ENCODE peak calls at places on chromosomes 13 and 19, in nine cellular contexts. A is fibroblast of the conjunctiva, W is ovary, X is AG09309, G is HFFc6, L is nucleus accumbens, F is uterus, R is GM10248, P is WERI-Rb-1. M is an unnamed sample.
A peak's percentile ranks its signal among the peaks of the same experiment; 100 is the strongest.

GRCh38 chr19:14519245-14519859 is 1.2 kb upstream of the DNAJB1 start:
- DNase-seq in A (no peak), W (peak; percentile 51), X (no peak), G (no peak), L (no peak), F (no peak), R (no peak), P (no peak), M (no peak)

GRCh38 chr13:68304287-68304893 is 1074.3 kb upstream of the PCDH9 start:
- DNase-seq in A (peak; percentile 27), W (no peak), X (no peak), G (no peak), L (no peak), F (no peak), R (peak; percentile 17), P (peak; percentile 6), M (no peak)

GRCh38 chr19:45187421-45188100 is 9.0 kb downstream of the BLOC1S3 start:
- DNase-seq in A (no peak), W (no peak), X (no peak), G (no peak), L (no peak), F (no peak), R (peak; percentile 78), P (no peak), M (peak; percentile 36)

GRCh38 chr13:102299366-102299765 is 102.5 kb downstream of the FGF14 start:
- DNase-seq in A (no peak), W (no peak), X (no peak), G (no peak), L (no peak), F (no peak), R (no peak), P (no peak), M (no peak)

GRCh38 chr19:19321143-19321577 is 531 bp downstream of the MAU2 start:
- DNase-seq in A (no peak), W (no peak), X (no peak), G (no peak), L (no peak), F (no peak), R (no peak), P (peak; percentile 33), M (peak; percentile 31)

GRCh38 chr13:113489549-113490495 is 689 bp downstream of the DCUN1D2 start:
- DNase-seq in A (no peak), W (no peak), X (no peak), G (peak; percentile 55), L (no peak), F (no peak), R (peak; percentile 55), P (peak; percentile 58), M (peak; percentile 57)

GRCh38 chr19:55174425-55175116 is 5.5 kb downstream of the SYT5 start:
- DNase-seq in A (no peak), W (no peak), X (no peak), G (no peak), L (no peak), F (no peak), R (no peak), P (no peak), M (no peak)

GRCh38 chr13:26847281-26847680 is 86.7 kb upstream of the GPR12 start:
- DNase-seq in A (no peak), W (no peak), X (no peak), G (no peak), L (no peak), F (no peak), R (no peak), P (no peak), M (no peak)

GRCh38 chr19:43570174-43570791 is 5.0 kb downstream of the XRCC1 start:
- DNase-seq in A (no peak), W (no peak), X (no peak), G (no peak), L (no peak), F (no peak), R (no peak), P (no peak), M (no peak)

GRCh38 chr13:29435125-29435911 is 160.2 kb downstream of the SLC7A1 start:
- DNase-seq in A (peak; percentile 72), W (peak; percentile 23), X (peak; percentile 81), G (peak; percentile 84), L (no peak), F (peak; percentile 51), R (no peak), P (no peak), M (no peak)

GRCh38 chr19:52351512-52351911 is 15.5 kb downstream of the ZNF610 start:
- DNase-seq in A (no peak), W (no peak), X (no peak), G (no peak), L (no peak), F (no peak), R (no peak), P (peak; percentile 66), M (peak; percentile 30)

GRCh38 chr19:45368737-45369340 is 1.5 kb downstream of the ERCC2 start:
- DNase-seq in A (no peak), W (no peak), X (no peak), G (no peak), L (no peak), F (no peak), R (no peak), P (no peak), M (no peak)

GRCh38 chr13:43661321-43661720 is 125.5 kb downstream of the ENOX1 start:
- DNase-seq in A (no peak), W (no peak), X (no peak), G (no peak), L (no peak), F (no peak), R (no peak), P (no peak), M (no peak)

GRCh38 chr19:18975011-18975410 is 34.0 kb upstream of the HOMER3 start:
- DNase-seq in A (no peak), W (no peak), X (no peak), G (peak; percentile 24), L (no peak), F (no peak), R (no peak), P (no peak), M (no peak)

GRCh38 chr19:57016491-57016890 is 103.3 kb upstream of the USP29 start:
- DNase-seq in A (no peak), W (no peak), X (no peak), G (no peak), L (no peak), F (no peak), R (no peak), P (no peak), M (no peak)

GRCh38 chr19:50817941-50818858 is 5.4 kb downstream of the KLK1 start:
- DNase-seq in A (no peak), W (no peak), X (no peak), G (no peak), L (no peak), F (no peak), R (peak; percentile 92), P (no peak), M (peak; percentile 73)

GRCh38 chr19:39351537-39352037 is 9.4 kb downstream of the SAMD4B start:
- DNase-seq in A (no peak), W (no peak), X (no peak), G (peak; percentile 21), L (no peak), F (no peak), R (peak; percentile 86), P (no peak), M (peak; percentile 81)

GRCh38 chr19:2848625-2849024 is 7.3 kb downstream of the ZNF555 start:
- DNase-seq in A (no peak), W (no peak), X (peak; percentile 58), G (no peak), L (no peak), F (no peak), R (no peak), P (no peak), M (no peak)

GRCh38 chr19:2517881-2518601 is 42.1 kb downstream of the GADD45B start:
- DNase-seq in A (no peak), W (no peak), X (no peak), G (no peak), L (no peak), F (no peak), R (no peak), P (no peak), M (peak; percentile 33)

GRCh38 chr13:106036870-106037269 is 498.6 kb downstream of the EFNB2 start:
- DNase-seq in A (no peak), W (no peak), X (no peak), G (no peak), L (no peak), F (no peak), R (no peak), P (peak; percentile 91), M (no peak)

GRCh38 chr13:43232866-43233265 is 209.5 kb downstream of the DNAJC15 start:
- DNase-seq in A (peak; percentile 93), W (no peak), X (peak; percentile 59), G (peak; percentile 29), L (no peak), F (no peak), R (no peak), P (no peak), M (no peak)

GRCh38 chr13:98416408-98416807 is 160.5 kb downstream of the STK24 start:
- DNase-seq in A (no peak), W (no peak), X (no peak), G (no peak), L (no peak), F (no peak), R (no peak), P (no peak), M (no peak)

GRCh38 chr13:25065974-25066770 is 29.8 kb upstream of the PABPC3 start:
- DNase-seq in A (no peak), W (no peak), X (no peak), G (no peak), L (no peak), F (no peak), R (no peak), P (no peak), M (no peak)

GRCh38 chr19:6212403-6213265 is 67.1 kb downstream of the MLLT1 start:
- DNase-seq in A (no peak), W (peak; percentile 15), X (no peak), G (no peak), L (no peak), F (no peak), R (no peak), P (no peak), M (no peak)

GRCh38 chr13:48506092-48506701 is 26.7 kb downstream of the RCBTB2 start:
- DNase-seq in A (no peak), W (no peak), X (no peak), G (no peak), L (no peak), F (no peak), R (no peak), P (no peak), M (no peak)

GRCh38 chr19:42076375-42076944 is 494 bp downstream of the ZNF574 start:
- DNase-seq in A (no peak), W (peak; percentile 53), X (no peak), G (no peak), L (no peak), F (no peak), R (no peak), P (peak; percentile 49), M (no peak)

GRCh38 chr13:95800455-95800854 is 123.5 kb downstream of the DNAJC3 start:
- DNase-seq in A (no peak), W (no peak), X (no peak), G (no peak), L (no peak), F (no peak), R (no peak), P (no peak), M (no peak)

GRCh38 chr13:25709088-25709487 is 337.3 kb downstream of the ATP8A2 start:
- DNase-seq in A (no peak), W (no peak), X (no peak), G (no peak), L (no peak), F (no peak), R (no peak), P (no peak), M (no peak)

GRCh38 chr19:54433697-54434096 is 15.3 kb upstream of the LENG8 start:
- DNase-seq in A (no peak), W (no peak), X (no peak), G (no peak), L (no peak), F (no peak), R (no peak), P (no peak), M (no peak)

GRCh38 chr13:106836186-106836802 is 268.4 kb upstream of the ARGLU1 start:
- DNase-seq in A (no peak), W (no peak), X (no peak), G (no peak), L (no peak), F (no peak), R (no peak), P (no peak), M (no peak)

GRCh38 chr13:49627831-49628652 is at the start of gene ARL11:
- DNase-seq in A (no peak), W (no peak), X (no peak), G (no peak), L (no peak), F (no peak), R (peak; percentile 90), P (no peak), M (peak; percentile 68)